ENCODE peak calls at places on chromosome 16, in six cellular contexts. G, K, P, D, M and R are unnamed samples.

GRCh38 chr16:6827272-6827671 is 505.4 kb upstream of the RBFOX1 start:
- DNase-seq in G (no peak), K (no peak), P (no peak), D (no peak), M (no peak), R (no peak)

GRCh38 chr16:62475573-62475972 is 439.3 kb upstream of the CDH8 start:
- DNase-seq in G (no peak), K (no peak), P (no peak), D (no peak), M (no peak), R (no peak)

GRCh38 chr16:89581861-89582563 is 6.5 kb downstream of the CPNE7 start:
- DNase-seq in G (no peak), K (peak; percentile 79), P (peak; percentile 71), D (no peak), M (no peak), R (peak; percentile 98)

GRCh38 chr16:84141143-84141670 is 3.8 kb downstream of the HSDL1 start:
- DNase-seq in G (no peak), K (no peak), P (peak; percentile 69), D (no peak), M (peak; percentile 63), R (no peak)

GRCh38 chr16:30473231-30474061 is 904 bp downstream of the ITGAL start:
- DNase-seq in G (no peak), K (no peak), P (no peak), D (no peak), M (no peak), R (no peak)

GRCh38 chr16:31131841-31132271 is 3.7 kb downstream of the PRSS8 start:
- DNase-seq in G (no peak), K (no peak), P (no peak), D (no peak), M (no peak), R (peak; percentile 61)

GRCh38 chr16:84710686-84711085 is 10.9 kb downstream of the USP10 start:
- DNase-seq in G (no peak), K (no peak), P (no peak), D (no peak), M (no peak), R (no peak)

GRCh38 chr16:17330019-17330570 is 140.7 kb downstream of the XYLT1 start:
- DNase-seq in G (no peak), K (no peak), P (no peak), D (no peak), M (no peak), R (no peak)

GRCh38 chr16:89303604-89304003 is 86.1 kb downstream of the ZNF778 start:
- DNase-seq in G (no peak), K (no peak), P (no peak), D (no peak), M (no peak), R (peak; percentile 55)

GRCh38 chr16:71352466-71352865 is 6.1 kb upstream of the CALB2 start:
- DNase-seq in G (no peak), K (no peak), P (no peak), D (no peak), M (no peak), R (no peak)

GRCh38 chr16:71352963-71353460 is 5.5 kb upstream of the CALB2 start:
- DNase-seq in G (no peak), K (no peak), P (no peak), D (no peak), M (no peak), R (peak; percentile 68)

GRCh38 chr16:71348262-71349085 is 10.0 kb upstream of the CALB2 start:
- DNase-seq in G (no peak), K (no peak), P (no peak), D (no peak), M (no peak), R (peak; percentile 46)

GRCh38 chr16:71351558-71351901 is 7.0 kb upstream of the CALB2 start:
- DNase-seq in G (no peak), K (no peak), P (no peak), D (no peak), M (no peak), R (no peak)

GRCh38 chr16:71350821-71351557 is 7.5 kb upstream of the CALB2 start:
- DNase-seq in G (no peak), K (no peak), P (no peak), D (no peak), M (no peak), R (peak; percentile 41)
- H2AFZ ChIP-seq in G (no peak overlapping the region), K (no peak overlapping the region), P (no peak overlapping the region), D (no peak overlapping the region), M (no peak overlapping the region), R (no peak overlapping the region)

DNA sequence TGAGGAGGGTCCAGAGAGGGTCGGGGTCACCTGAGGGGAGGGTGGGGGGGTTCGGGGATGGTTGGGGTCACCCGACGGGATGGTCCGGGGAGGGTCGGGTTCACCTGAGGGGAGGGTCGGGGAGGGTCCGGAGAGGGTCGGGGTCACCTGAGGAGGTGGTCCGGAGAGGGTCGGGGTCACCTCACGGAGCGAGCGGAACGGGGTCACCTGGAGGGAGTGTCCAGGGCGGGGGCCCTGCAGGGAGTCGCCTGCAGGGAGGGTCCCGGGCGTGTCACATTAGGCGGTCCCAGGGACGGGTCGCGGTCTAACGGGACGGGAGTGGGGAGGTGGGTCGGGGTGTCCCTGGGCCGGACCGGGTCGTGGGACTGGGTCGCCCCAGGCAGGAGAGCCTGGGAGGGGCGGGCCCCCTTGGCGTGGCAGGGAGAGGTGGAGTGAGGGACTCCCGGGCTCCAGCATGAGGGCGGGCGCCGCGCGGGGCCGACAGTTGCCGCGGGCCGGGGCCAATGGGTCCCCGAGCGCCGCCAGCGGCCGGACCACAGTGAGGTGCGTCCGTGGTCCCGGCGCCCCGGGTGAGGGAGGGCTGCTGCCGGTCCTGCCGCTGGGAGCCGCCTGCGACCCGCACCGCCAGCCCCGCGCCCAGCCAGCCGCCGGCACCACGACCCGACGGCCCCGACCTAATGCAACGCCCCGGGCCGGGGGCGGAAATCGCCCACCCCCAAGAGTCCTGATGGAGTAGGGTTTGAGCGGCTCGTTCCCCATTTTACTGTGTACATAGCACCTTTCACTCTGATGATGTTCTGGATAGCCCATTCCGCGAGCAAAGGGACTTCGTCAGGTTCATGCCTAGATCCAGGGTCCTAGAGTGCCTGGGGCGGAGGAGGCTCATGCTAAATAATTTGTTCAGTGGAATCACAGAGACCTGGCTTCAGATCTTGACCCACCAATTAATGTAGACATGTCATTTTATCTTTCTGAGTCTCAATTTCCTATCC is 1.2 kb upstream of the ABCA3 start:
- DNase-seq in G (peak; percentile 34), K (no peak), P (no peak), D (no peak), M (peak; percentile 73), R (peak; percentile 56)
- H2AFZ ChIP-seq in G (no peak overlapping the region), K (peak overlapping the region; percentile 32), P (no peak overlapping the region), D (no peak overlapping the region), M (peak overlapping the region; percentile 99), R (no peak overlapping the region)

DNA sequence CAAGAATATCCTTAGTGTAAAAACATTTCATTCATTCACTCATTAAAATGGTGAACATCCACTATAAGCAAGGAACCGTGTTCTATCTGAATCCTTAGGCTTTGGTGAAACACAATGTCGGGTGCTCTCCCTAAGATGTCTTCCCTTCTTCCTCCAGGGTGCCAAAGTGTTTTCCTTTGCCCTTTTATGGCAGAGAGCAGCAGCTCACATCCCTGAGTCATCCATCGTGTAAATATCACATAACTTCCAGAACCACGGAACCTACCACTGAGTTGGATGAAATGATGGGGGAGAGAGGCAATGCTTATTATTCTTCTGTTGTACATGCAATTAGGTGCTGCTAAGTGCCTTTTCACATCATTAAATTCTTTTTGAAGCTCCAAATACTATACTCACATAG is 50.2 kb downstream of the DNAH3 start:
- DNase-seq in G (no peak), K (peak; percentile 90), P (no peak), D (no peak), M (no peak), R (peak; percentile 56)
- H2AFZ ChIP-seq in G (no peak overlapping the region), K (peak overlapping the region; percentile 71), P (no peak overlapping the region), D (no peak overlapping the region), M (peak overlapping the region; percentile 43), R (peak overlapping the region; percentile 94)

GRCh38 chr16:19374402-19374801 is 43.3 kb upstream of the TMC5 start:
- DNase-seq in G (no peak), K (no peak), P (no peak), D (no peak), M (no peak), R (no peak)
- H2AFZ ChIP-seq in G (no peak overlapping the region), K (no peak overlapping the region), P (no peak overlapping the region), D (no peak overlapping the region), M (no peak overlapping the region), R (no peak overlapping the region)

GRCh38 chr16:81018496-81018895 is 11.5 kb downstream of the CENPN start:
- DNase-seq in G (no peak), K (no peak), P (no peak), D (no peak), M (no peak), R (no peak)
- H2AFZ ChIP-seq in G (no peak overlapping the region), K (no peak overlapping the region), P (no peak overlapping the region), D (no peak overlapping the region), M (no peak overlapping the region), R (no peak overlapping the region)